ENCODE peak calls at places on chromosomes 13 and 19, in six cellular contexts. B, M, R, F, Y and P are unnamed samples.

GRCh38 chr13:30026093-30026492 is 175.7 kb upstream of the UBL3 start:
- DNase-seq in B (no peak), M (no peak), R (no peak), F (no peak), Y (peak; percentile 14), P (no peak)

GRCh38 chr13:52851153-52851962 is 2.9 kb upstream of the PCDH8 start:
- DNase-seq in B (no peak), M (peak; percentile 32), R (no peak), F (no peak), Y (peak; percentile 23), P (no peak)

GRCh38 chr13:61664821-61665705 is 249.4 kb upstream of the PCDH20 start:
- DNase-seq in B (no peak), M (peak; percentile 61), R (peak; percentile 21), F (no peak), Y (no peak), P (no peak)

GRCh38 chr13:21483748-21484147 is 24.6 kb upstream of the ZDHHC20 start:
- DNase-seq in B (no peak), M (no peak), R (no peak), F (no peak), Y (no peak), P (no peak)

GRCh38 chr13:62678039-62678438 is 1262.4 kb upstream of the PCDH20 start:
- DNase-seq in B (no peak), M (no peak), R (peak; percentile 9), F (no peak), Y (no peak), P (no peak)

GRCh38 chr13:86282450-86282849 is 483.2 kb upstream of the SLITRK6 start:
- DNase-seq in B (no peak), M (no peak), R (no peak), F (no peak), Y (no peak), P (no peak)

GRCh38 chr13:44451109-44451508 is 77.5 kb downstream of the SERP2 start:
- DNase-seq in B (no peak), M (no peak), R (no peak), F (no peak), Y (no peak), P (no peak)

GRCh38 chr19:35476149-35476548 is 14.1 kb downstream of the KRTDAP start:
- DNase-seq in B (no peak), M (no peak), R (peak; percentile 35), F (no peak), Y (no peak), P (no peak)

GRCh38 chr19:19545707-19546106 is 7.6 kb downstream of the CILP2 start:
- DNase-seq in B (no peak), M (no peak), R (no peak), F (no peak), Y (no peak), P (no peak)

GRCh38 chr13:88937381-88937780 is 1266.2 kb downstream of the SLITRK5 start:
- DNase-seq in B (no peak), M (no peak), R (no peak), F (no peak), Y (no peak), P (no peak)

GRCh38 chr19:49272204-49272603 is 52.8 kb downstream of the SLC6A16 start:
- DNase-seq in B (no peak), M (no peak), R (peak; percentile 44), F (no peak), Y (no peak), P (peak; percentile 64)

GRCh38 chr13:38223093-38223492 is 126.6 kb upstream of the UFM1 start:
- DNase-seq in B (no peak), M (no peak), R (no peak), F (no peak), Y (no peak), P (no peak)

GRCh38 chr13:108929532-108929931 is 300.1 kb downstream of the MYO16 start:
- DNase-seq in B (no peak), M (no peak), R (no peak), F (no peak), Y (no peak), P (no peak)

GRCh38 chr13:19601749-19602725 is 31.4 kb upstream of the MPHOSPH8 start:
- DNase-seq in B (no peak), M (peak; percentile 37), R (peak; percentile 53), F (no peak), Y (no peak), P (no peak)

GRCh38 chr19:2528543-2529173 is 52.7 kb downstream of the GADD45B start:
- DNase-seq in B (no peak), M (peak; percentile 64), R (no peak), F (no peak), Y (no peak), P (no peak)

GRCh38 chr13:48493076-48493765 is 39.7 kb downstream of the RCBTB2 start:
- DNase-seq in B (no peak), M (no peak), R (no peak), F (no peak), Y (no peak), P (no peak)

GRCh38 chr19:9958451-9958850 is 22.1 kb upstream of the OLFM2 start:
- DNase-seq in B (no peak), M (no peak), R (no peak), F (no peak), Y (peak; percentile 24), P (no peak)

GRCh38 chr13:95641291-95641811 is 3.2 kb downstream of the DZIP1 start:
- DNase-seq in B (no peak), M (no peak), R (peak; percentile 1), F (peak; percentile 18), Y (no peak), P (peak; percentile 80)

GRCh38 chr13:57739089-57739488 is 107.5 kb downstream of the PCDH17 start:
- DNase-seq in B (no peak), M (no peak), R (no peak), F (no peak), Y (no peak), P (no peak)

GRCh38 chr19:42088471-42089190 is 12.7 kb downstream of the ZNF574 start:
- DNase-seq in B (peak; percentile 54), M (no peak), R (no peak), F (no peak), Y (no peak), P (no peak)

GRCh38 chr13:78131811-78132210 is 213.2 kb upstream of the EDNRB start:
- DNase-seq in B (no peak), M (no peak), R (no peak), F (no peak), Y (no peak), P (no peak)

GRCh38 chr19:48955308-48955958 is 758 bp downstream of the BAX start:
- DNase-seq in B (no peak), M (no peak), R (no peak), F (no peak), Y (no peak), P (no peak)

GRCh38 chr19:14632286-14632685 is 42.4 kb downstream of the ADGRE3 start:
- DNase-seq in B (no peak), M (no peak), R (peak; percentile 45), F (no peak), Y (no peak), P (no peak)

GRCh38 chr13:104011505-104012270 is 945.5 kb upstream of the SLC10A2 start:
- DNase-seq in B (no peak), M (peak; percentile 31), R (no peak), F (no peak), Y (no peak), P (no peak)

GRCh38 chr19:55146078-55146647 is 2.8 kb downstream of the TNNT1 start:
- DNase-seq in B (no peak), M (no peak), R (peak; percentile 85), F (no peak), Y (no peak), P (no peak)

GRCh38 chr19:45643024-45643926 is 4.1 kb upstream of the EML2 start:
- DNase-seq in B (peak; percentile 90), M (peak; percentile 88), R (peak; percentile 91), F (peak; percentile 76), Y (peak; percentile 91), P (peak; percentile 97)
- TF ChIP-seq EP300 in B (no peak), M (no peak), R (no peak), F (no peak), Y (peak; percentile 11), P (no peak)

GRCh38 chr13:58827904-58828303 is 1196.4 kb downstream of the PCDH17 start:
- DNase-seq in B (no peak), M (no peak), R (no peak), F (no peak), Y (no peak), P (no peak)
- TF ChIP-seq EP300 in B (no peak), M (no peak), R (no peak), F (no peak), Y (no peak), P (no peak)

GRCh38 chr13:42548731-42549554 is 25.0 kb upstream of the TNFSF11 start:
- DNase-seq in B (no peak), M (peak; percentile 26), R (no peak), F (no peak), Y (no peak), P (peak; percentile 75)
- TF ChIP-seq EP300 in B (no peak), M (no peak), R (no peak), F (no peak), Y (no peak), P (no peak)

DNA sequence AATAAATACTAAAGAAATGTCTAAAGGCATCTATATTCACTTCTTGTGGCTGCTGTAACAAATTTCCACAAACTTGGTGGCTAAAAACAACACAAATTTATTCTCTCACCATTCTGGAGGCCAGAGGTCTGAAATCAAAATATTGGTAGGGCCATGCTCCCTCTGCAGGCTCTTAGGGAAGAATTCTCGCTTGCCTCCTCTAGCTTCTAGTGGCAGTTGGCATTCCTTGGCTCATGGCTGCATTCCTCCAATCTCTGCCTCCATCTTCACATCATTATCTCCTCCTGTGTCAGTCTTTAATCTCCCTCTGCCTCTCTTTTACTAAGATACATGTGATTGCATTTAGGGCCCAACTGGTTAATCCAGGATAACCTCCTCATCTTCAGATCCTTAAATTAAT is 54.1 kb upstream of the RFXAP start:
- DNase-seq in B (no peak), M (no peak), R (no peak), F (no peak), Y (no peak), P (no peak)
- TF ChIP-seq EP300 in B (no peak), M (no peak), R (no peak), F (no peak), Y (no peak), P (no peak)

GRCh38 chr19:45717131-45717982 is 13.3 kb downstream of the FBXO46 start:
- DNase-seq in B (peak; percentile 99), M (peak; percentile 99), R (peak; percentile 100), F (peak; percentile 99), Y (peak; percentile 98), P (peak; percentile 100)
- TF ChIP-seq EP300 in B (no peak), M (peak; percentile 65), R (no peak), F (peak; percentile 82), Y (peak; percentile 100), P (no peak)

GRCh38 chr19:7177926-7178325 is 108.4 kb downstream of the ZNF557 start:
- DNase-seq in B (no peak), M (no peak), R (no peak), F (no peak), Y (no peak), P (no peak)
- TF ChIP-seq EP300 in B (no peak), M (no peak), R (no peak), F (no peak), Y (no peak), P (no peak)

DNA sequence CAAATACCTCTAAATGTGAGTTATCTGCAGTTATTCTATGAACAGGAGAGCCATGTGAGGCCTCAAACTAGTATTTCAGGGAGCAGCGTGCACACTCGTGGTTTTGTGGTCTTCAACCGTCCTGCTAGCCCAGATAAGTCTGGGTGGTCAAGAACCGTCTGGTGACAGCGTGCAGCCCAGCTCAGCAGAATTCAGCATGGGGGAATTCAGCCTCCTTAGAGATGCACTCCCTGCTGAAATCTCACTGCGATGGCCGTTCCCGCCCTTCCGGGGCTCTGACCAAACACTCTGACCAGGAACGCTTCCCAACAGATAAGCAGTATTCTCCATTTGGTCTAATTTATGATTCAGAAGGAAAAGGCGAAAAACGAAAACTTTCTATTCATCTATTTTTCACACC is 3.1 kb downstream of the ANKRD27 start:
- DNase-seq in B (no peak), M (no peak), R (no peak), F (no peak), Y (no peak), P (no peak)
- TF ChIP-seq EP300 in B (no peak), M (no peak), R (no peak), F (no peak), Y (no peak), P (no peak)